ENCODE peak calls at places on chromosomes 5 and 9, in four cellular contexts. D is mesendoderm, G is IMR-90, V is NB4. T is an unnamed sample.

GRCh38 chr9:124884376-124884775 is 22.4 kb downstream of the ARPC5L start:
- DNase-seq in G (no peak), D (no peak), V (no peak), T (no peak)

GRCh38 chr9:119701651-119702050 is 332.4 kb upstream of the BRINP1 start:
- DNase-seq in V (no peak), D (no peak), G (no peak), T (no peak)

GRCh38 chr5:121913397-121913796 is 48.4 kb upstream of the SRFBP1 start:
- DNase-seq in G (no peak), D (no peak), V (no peak), T (no peak)

GRCh38 chr9:127166651-127167524 is 44.5 kb upstream of the ANGPTL2 start:
- DNase-seq in G (peak; percentile 36), D (no peak), V (peak; percentile 94), T (peak; percentile 89)

GRCh38 chr5:132270706-132271105 is 13.2 kb downstream of the PDLIM4 start:
- DNase-seq in V (no peak), D (no peak), G (no peak), T (no peak)

GRCh38 chr9:36939655-36940578 is 94.2 kb downstream of the PAX5 start:
- DNase-seq in D (no peak), G (no peak), V (no peak), T (no peak)

GRCh38 chr5:52915176-52915875 is 73.8 kb upstream of the ITGA2 start:
- DNase-seq in G (peak; percentile 75), V (peak; percentile 65), D (peak; percentile 78), T (peak; percentile 81)

GRCh38 chr9:137295313-137296213 is 6.5 kb downstream of the NRARP start:
- DNase-seq in V (peak; percentile 47), D (no peak), G (no peak), T (no peak)

GRCh38 chr9:127937383-127938297 is at the start of gene DPM2:
- DNase-seq in D (peak; percentile 96), V (peak; percentile 90), G (peak; percentile 81), T (peak; percentile 89)

GRCh38 chr9:118305371-118305770 is 601.2 kb downstream of the TLR4 start:
- DNase-seq in G (no peak), D (no peak), V (no peak), T (no peak)

GRCh38 chr9:137800196-137801022 is 77.2 kb upstream of the CACNA1B start:
- DNase-seq in V (no peak), D (no peak), G (no peak), T (no peak)

GRCh38 chr9:131776473-131776872 is 36.6 kb upstream of the RAPGEF1 start:
- DNase-seq in D (peak; percentile 86), G (peak; percentile 36), V (peak; percentile 61), T (peak; percentile 36)

GRCh38 chr9:13665418-13666066 is 386.1 kb upstream of the MPDZ start:
- DNase-seq in V (peak; percentile 50), G (peak; percentile 24), D (no peak), T (peak; percentile 1)

GRCh38 chr9:100472725-100473261 is at the start of gene TMEFF1:
- DNase-seq in V (peak; percentile 71), G (peak; percentile 26), D (peak; percentile 90), T (peak; percentile 55)

GRCh38 chr9:80664327-80665210 is 1024.8 kb downstream of the TLE1 start:
- DNase-seq in D (peak; percentile 35), V (peak; percentile 47), G (peak; percentile 21), T (peak; percentile 80)

GRCh38 chr5:10580531-10581423 is 16.9 kb downstream of the ANKRD33B start:
- DNase-seq in D (no peak), G (no peak), V (no peak), T (no peak)

GRCh38 chr5:65121880-65122436 is 353.2 kb downstream of the CWC27 start:
- DNase-seq in G (peak; percentile 92), D (no peak), V (peak; percentile 68), T (no peak)

GRCh38 chr5:113227798-113228197 is 207.0 kb downstream of the TSSK1B start:
- DNase-seq in G (no peak), V (no peak), D (no peak), T (no peak)

GRCh38 chr9:29039258-29039657 is 1466.0 kb upstream of the C9orf72 start:
- DNase-seq in D (no peak), V (no peak), G (no peak), T (no peak)

GRCh38 chr5:7394889-7395431 is 978 bp upstream of the ADCY2 start:
- DNase-seq in G (no peak), V (no peak), D (peak; percentile 74), T (no peak)

GRCh38 chr5:168592014-168592368 is 12.8 kb upstream of the PANK3 start:
- DNase-seq in D (no peak), V (no peak), G (peak; percentile 35), T (no peak)

GRCh38 chr9:84230355-84231136 is 110.0 kb downstream of the SLC28A3 start:
- DNase-seq in V (no peak), G (peak; percentile 10), D (no peak), T (no peak)

GRCh38 chr9:109969559-109970237 is 189.7 kb downstream of the PALM2AKAP2 start:
- DNase-seq in D (no peak), V (no peak), G (peak; percentile 28), T (no peak)

GRCh38 chr5:142360607-142361120 is 35.8 kb upstream of the SPRY4 start:
- DNase-seq in D (peak; percentile 90), V (no peak), G (peak; percentile 71), T (no peak)

DNA sequence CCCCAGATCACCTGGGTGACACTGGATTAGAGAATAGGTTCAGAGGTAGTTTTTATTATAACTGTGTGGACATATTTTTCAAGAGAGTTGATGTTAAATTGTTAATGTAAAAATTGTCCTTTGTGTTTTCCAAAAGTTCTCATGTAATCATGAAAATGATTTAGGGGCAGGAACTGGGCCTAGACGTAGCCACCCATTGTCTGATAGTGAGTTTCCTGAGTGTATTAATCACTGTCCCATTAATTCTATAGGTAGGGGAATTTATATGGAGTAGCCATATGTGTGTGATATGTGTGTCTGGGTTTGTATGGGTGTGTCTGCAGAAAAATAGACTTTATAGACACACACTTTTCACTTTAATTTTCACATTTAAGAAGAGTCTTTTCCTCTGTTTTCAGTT is 144.6 kb upstream of the RAI14 start:
- DNase-seq in V (no peak), D (no peak), G (no peak), T (no peak)
- H3K4me3 ChIP-seq in V (no peak overlapping the region), D (no peak overlapping the region), G (no peak overlapping the region), T (no peak overlapping the region)

GRCh38 chr5:77971965-77972544 is 195.9 kb upstream of the TBCA start:
- DNase-seq in D (peak; percentile 23), G (no peak), V (no peak), T (no peak)
- H3K4me3 ChIP-seq in D (no peak overlapping the region), G (no peak overlapping the region), V (no peak overlapping the region), T (no peak overlapping the region)

GRCh38 chr9:21558627-21559401 is 76.7 kb upstream of the IFNE start:
- DNase-seq in D (peak; percentile 75), V (no peak), G (peak; percentile 41), T (no peak)

GRCh38 chr9:21559402-21560280 is 77.5 kb upstream of the IFNE start:
- DNase-seq in G (peak; percentile 55), D (peak; percentile 73), V (no peak), T (no peak)

GRCh38 chr9:21558079-21558478 is 76.0 kb upstream of the IFNE start:
- DNase-seq in V (no peak), D (no peak), G (no peak), T (no peak)

GRCh38 chr9:21561502-21561901 is 79.4 kb upstream of the IFNE start:
- DNase-seq in D (no peak), V (no peak), G (no peak), T (no peak)

DNA sequence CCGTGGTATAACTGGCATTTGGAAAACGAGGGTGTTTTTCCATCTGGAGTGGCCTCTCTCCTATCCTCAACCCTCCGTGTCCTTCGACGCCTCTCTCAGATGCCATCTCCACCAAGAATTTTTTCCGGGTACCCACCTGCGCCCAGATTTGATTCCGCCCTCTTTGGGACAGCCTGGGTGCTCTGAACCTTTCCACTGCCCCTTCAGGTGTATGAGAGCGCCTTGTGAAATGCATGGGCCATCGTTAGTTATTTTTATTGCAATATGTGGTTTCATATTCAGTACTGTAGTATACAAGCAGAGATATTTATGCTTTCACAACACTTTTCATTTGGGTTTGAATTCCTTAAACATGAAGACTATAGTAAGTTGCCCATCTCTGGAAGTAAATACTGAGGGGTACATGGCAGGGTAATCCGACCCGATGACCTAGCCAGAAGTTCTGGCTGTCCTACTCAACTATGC is 78.2 kb upstream of the IFNE start:
- DNase-seq in V (no peak), G (no peak), D (no peak), T (no peak)
- H3K4me3 ChIP-seq in V (no peak overlapping the region), G (peak overlapping the region; percentile 98), D (peak overlapping the region; percentile 65), T (no peak overlapping the region)

GRCh38 chr5:159053708-159054107 is 46.0 kb downstream of the EBF1 start:
- DNase-seq in G (no peak), D (peak; percentile 27), V (no peak), T (no peak)

GRCh38 chr5:159050408-159051091 is 49.2 kb downstream of the EBF1 start:
- DNase-seq in D (peak; percentile 39), G (peak; percentile 32), V (peak; percentile 72), T (no peak)

GRCh38 chr5:159051431-159052281 is 48.1 kb downstream of the EBF1 start:
- DNase-seq in G (no peak), D (peak; percentile 73), V (peak; percentile 62), T (no peak)

GRCh38 chr5:159053216-159053615 is 46.5 kb downstream of the EBF1 start:
- DNase-seq in V (no peak), G (no peak), D (no peak), T (no peak)

DNA sequence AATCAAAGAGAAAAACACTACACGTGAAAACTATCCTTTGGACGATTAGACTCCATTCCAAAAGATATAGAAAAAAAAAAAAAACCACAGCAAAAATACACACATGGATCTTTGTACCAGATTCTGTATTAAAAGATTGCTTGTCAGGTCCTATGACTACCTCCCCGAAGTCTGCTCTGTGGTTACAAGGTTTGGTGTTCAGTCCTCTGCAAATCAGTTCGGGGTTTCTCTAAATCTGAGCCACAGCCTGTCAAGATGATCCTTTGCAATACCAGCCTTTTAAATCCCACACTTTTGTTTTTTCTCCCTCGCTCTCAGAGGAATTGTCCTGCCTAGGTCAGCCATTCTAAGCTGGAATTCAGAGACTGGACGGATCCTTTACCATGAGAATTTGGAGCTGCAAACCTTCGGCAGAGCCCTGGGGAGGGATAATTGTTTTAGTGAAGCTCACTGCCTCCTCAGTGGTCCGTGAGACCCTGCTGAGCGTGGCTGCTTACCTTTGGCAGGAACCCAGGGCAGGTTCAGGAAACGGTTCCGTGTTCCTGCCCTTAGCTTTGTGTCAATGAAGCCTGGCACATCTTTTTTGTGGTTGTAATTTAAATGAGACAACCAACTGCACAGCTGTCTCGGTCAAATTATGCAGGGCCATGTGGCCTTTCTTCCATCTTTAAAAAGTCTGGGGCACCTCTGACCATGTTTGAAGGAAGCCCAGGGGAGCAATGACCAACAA is 47.3 kb downstream of the EBF1 start:
- DNase-seq in V (no peak), D (peak; percentile 21), G (no peak), T (no peak)
- H3K4me3 ChIP-seq in V (no peak overlapping the region), D (no peak overlapping the region), G (no peak overlapping the region), T (no peak overlapping the region)

T was measured in Jurkat, Clone E6-1.